ENCODE peak calls at places on chromosomes 6 and 20, in nine cellular contexts. F is gastrocnemius medialis, M is suprapubic skin, T is tibial nerve, Q is heart left ventricle, B is Peyer's patch, R is testis, I is stomach, E is breast epithelium. K is an unnamed sample.

GRCh38 chr6:12635813-12636212 is 80.8 kb upstream of the PHACTR1 start:
- DNase-seq in F (no peak), M (no peak), T (no peak), Q (peak; percentile 52), B (no peak), R (no peak), I (no peak), E (no peak), K (no peak)

GRCh38 chr6:168365422-168366165 is 46.0 kb upstream of the DACT2 start:
- DNase-seq in F (no peak), M (peak; percentile 38), T (no peak), Q (no peak), B (no peak), R (no peak), I (no peak), E (no peak), K (no peak)

GRCh38 chr6:147285087-147285855 is 81.1 kb downstream of the STXBP5 start:
- DNase-seq in F (no peak), M (no peak), T (no peak), Q (no peak), B (no peak), R (no peak), I (no peak), E (no peak), K (no peak)

GRCh38 chr6:19333936-19334335 is 503.2 kb upstream of the ID4 start:
- DNase-seq in F (no peak), M (no peak), T (no peak), Q (no peak), B (no peak), R (no peak), I (no peak), E (no peak), K (no peak)

GRCh38 chr6:73079611-73079955 is 145.7 kb downstream of the KHDC1L start:
- DNase-seq in F (no peak), M (no peak), T (no peak), Q (no peak), B (no peak), R (no peak), I (no peak), E (no peak), K (no peak)

GRCh38 chr6:15987569-15987968 is 141.3 kb upstream of the MYLIP start:
- DNase-seq in F (no peak), M (no peak), T (no peak), Q (no peak), B (no peak), R (no peak), I (no peak), E (no peak), K (no peak)

GRCh38 chr6:139017227-139017626 is 11.3 kb upstream of the ABRACL start:
- DNase-seq in F (no peak), M (no peak), T (no peak), Q (no peak), B (no peak), R (peak; percentile 35), I (no peak), E (no peak), K (no peak)

GRCh38 chr6:129133770-129134192 is 250.8 kb downstream of the LAMA2 start:
- DNase-seq in F (no peak), M (no peak), T (no peak), Q (no peak), B (no peak), R (no peak), I (no peak), E (no peak), K (no peak)

GRCh38 chr6:45590225-45590624 is 212.5 kb upstream of the SUPT3H start:
- DNase-seq in F (no peak), M (no peak), T (no peak), Q (no peak), B (no peak), R (no peak), I (no peak), E (no peak), K (no peak)

DNA sequence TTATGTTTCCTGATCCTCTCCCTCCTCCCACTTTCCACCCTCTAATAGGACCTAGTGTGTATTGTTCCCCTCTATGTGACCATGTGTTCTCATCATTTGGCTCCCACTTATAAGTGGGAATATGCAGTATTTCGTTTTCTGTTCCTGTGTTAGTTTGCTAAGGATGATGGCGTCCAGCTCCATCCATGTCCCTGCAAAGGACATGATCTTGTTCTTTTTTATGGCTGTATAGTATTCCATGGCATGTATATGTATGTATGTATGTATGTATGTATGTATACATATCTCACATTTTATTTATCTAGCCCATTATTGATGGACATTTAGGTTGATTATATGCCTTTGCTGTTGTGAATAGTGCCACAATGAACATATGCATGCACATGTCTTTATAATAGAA is 188.7 kb downstream of the RFPL4B start:
- DNase-seq in F (no peak), M (no peak), T (no peak), Q (no peak), B (no peak), R (no peak), I (no peak), E (no peak), K (no peak)
- TF ChIP-seq CTCF in F (no peak), M (no peak), T (no peak), Q (no peak), B (no peak), R (no peak), I (no peak), E (no peak), K (no peak)

DNA sequence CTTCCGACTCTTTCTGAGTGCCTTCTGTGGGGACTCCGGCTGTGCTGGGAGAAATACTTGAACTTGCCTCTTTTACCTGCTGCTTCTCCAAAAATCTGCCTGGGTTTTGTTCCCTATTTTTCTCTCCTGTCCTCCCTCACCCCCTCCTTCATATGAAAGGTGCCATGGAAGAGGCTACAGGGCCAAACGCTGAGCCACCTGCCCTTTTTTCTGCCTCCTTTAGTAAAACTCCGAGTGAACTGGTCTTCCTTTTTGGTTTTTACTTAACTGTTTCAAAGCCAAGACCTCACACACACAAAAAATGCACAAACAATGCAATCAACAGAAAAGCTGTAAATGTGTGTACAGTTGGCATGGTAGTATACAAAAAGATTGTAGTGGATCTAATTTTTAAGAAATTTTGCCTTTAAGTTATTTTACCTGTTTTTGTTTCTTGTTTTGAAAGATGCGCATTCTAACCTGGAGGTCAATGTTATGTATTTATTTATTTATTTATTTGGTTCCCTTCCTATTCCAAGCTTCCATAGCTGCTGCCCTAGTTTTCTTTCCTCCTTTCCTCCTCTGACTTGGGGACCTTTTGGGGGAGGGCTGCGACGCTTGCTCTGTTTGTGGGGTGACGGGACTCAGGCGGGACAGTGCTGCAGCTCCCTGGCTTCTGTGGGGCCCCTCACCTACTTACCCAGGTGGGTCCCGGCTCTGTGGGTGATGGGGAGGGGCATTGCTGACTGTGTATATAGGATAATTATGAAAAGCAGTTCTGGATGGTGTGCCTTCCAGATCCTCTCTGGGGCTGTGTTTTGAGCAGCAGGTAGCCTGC is 4.8 kb downstream of the PIM1 start:
- DNase-seq in F (no peak), M (no peak), T (no peak), Q (no peak), B (no peak), R (no peak), I (no peak), E (no peak), K (no peak)
- TF ChIP-seq POLR2A in F (no peak), M (no peak), T (no peak), Q (no peak), B (no peak), R (no peak), I (no peak), E (no peak), K (no peak)

GRCh38 chr20:32036252-32036651 is 15.8 kb upstream of the HCK start:
- DNase-seq in F (no peak), M (no peak), T (no peak), Q (no peak), B (no peak), R (no peak), I (no peak), E (no peak), K (no peak)

GRCh38 chr20:32037929-32038328 is 14.1 kb upstream of the HCK start:
- DNase-seq in F (no peak), M (no peak), T (no peak), Q (no peak), B (no peak), R (no peak), I (no peak), E (no peak), K (no peak)

GRCh38 chr20:32036716-32037355 is 15.2 kb upstream of the HCK start:
- DNase-seq in F (no peak), M (no peak), T (no peak), Q (no peak), B (no peak), R (no peak), I (no peak), E (no peak), K (no peak)

GRCh38 chr20:32035398-32035852 is 16.6 kb upstream of the HCK start:
- DNase-seq in F (no peak), M (no peak), T (no peak), Q (no peak), B (no peak), R (no peak), I (no peak), E (no peak), K (no peak)

DNA sequence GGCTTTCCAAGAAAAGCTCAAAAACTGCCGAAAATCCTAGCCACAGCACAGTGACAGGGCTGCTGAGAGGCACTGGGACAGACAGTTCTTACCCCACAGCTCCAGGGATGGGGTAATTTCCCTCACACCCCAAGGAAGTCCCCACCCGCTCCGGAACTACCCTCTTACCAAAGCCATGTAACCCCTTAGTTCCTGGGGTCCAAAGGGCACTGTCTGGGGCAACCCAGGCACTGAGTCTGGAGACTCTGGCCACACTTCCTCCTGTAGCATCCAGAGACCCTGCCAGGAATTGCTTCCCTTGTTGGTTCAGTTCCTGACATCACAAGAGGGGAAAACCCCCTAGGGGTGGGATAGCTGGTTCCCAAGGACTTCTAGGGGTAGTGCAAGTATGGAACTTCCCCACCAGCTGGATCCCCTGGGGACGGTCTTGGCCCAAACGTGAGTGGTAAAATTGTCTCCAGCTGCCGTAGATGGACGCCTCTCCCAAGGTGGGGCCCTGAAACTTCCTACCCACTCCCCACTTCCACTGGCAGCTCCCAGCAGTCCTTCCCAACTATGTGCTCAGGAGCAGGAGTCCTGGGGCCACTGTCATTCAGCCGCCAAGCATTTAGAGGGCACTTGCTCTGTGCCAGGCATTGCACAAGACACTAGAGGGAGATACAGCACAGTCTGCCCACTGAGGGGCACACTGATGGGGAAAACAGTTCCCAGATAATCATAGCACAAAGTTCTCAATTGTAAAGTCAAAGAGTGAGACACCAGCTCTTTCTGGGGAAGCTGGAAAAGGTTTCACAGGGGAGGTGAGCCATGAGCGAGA is 17.3 kb upstream of the HCK start:
- DNase-seq in F (no peak), M (no peak), T (no peak), Q (peak; percentile 40), B (no peak), R (peak; percentile 20), I (no peak), E (no peak), K (no peak)
- TF ChIP-seq CTCF in F (no peak), M (no peak), T (no peak), Q (no peak), B (no peak), R (no peak), I (no peak), E (no peak), K (no peak)

DNA sequence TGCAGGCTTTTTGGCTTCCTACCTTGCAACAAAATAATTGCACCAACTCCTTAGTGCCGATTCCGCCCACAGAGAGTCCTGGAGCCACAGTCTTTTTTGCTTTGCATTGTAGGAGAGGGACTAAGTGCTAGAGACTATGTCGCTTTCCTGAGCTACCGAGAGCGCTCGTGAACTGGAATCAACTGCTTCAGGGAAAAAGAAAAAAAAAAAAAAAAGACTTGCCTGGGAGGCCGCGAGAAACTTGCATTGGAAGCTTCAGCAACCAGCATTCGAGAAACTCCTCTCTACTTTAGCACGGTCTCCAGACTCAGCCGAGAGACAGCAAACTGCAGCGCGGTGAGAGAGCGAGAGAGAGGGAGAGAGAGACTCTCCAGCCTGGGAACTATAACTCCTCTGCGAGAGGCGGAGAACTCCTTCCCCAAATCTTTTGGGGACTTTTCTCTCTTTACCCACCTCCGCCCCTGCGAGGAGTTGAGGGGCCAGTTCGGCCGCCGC is 423 bp downstream of the SOX4 start:
- DNase-seq in F (no peak), M (no peak), T (no peak), Q (no peak), B (peak; percentile 26), R (peak; percentile 42), I (peak; percentile 34), E (peak; percentile 28), K (no peak)
- TF ChIP-seq POLR2A in F (no peak), M (no peak), T (no peak), Q (no peak), B (no peak), R (no peak), I (no peak), E (no peak), K (no peak)

K was measured in vagina.